ENCODE peak calls at places on chromosomes 16 and 17, in nine cellular contexts. D is tibial nerve, V is neural crest cell, R is HCT116, O is psoas muscle, A is transverse colon, K is IMR-90, J is astrocyte of the cerebellum, F is GM12865. B is an unnamed sample.
A peak's percentile ranks its signal among the peaks of the same experiment; 100 is the strongest.

GRCh38 chr17:74028717-74029116 is 174.8 kb upstream of the RPL38 start:
- DNase-seq in D (no peak), J (no peak), K (no peak), O (no peak), R (no peak), V (no peak), F (no peak), A (no peak), B (no peak)

GRCh38 chr17:42514279-42514678 is 21.8 kb upstream of the NAGLU start:
- DNase-seq in F (no peak), V (no peak), J (no peak), R (no peak), A (no peak), O (no peak), D (no peak), K (no peak), B (no peak)

GRCh38 chr17:36731806-36732205 is 130.4 kb downstream of the MRM1 start:
- DNase-seq in D (no peak), V (no peak), J (no peak), F (no peak), R (no peak), O (no peak), A (no peak), K (no peak), B (no peak)

GRCh38 chr16:78896280-78896679 is 704.3 kb downstream of the MAF start:
- DNase-seq in A (no peak), R (no peak), D (no peak), O (no peak), K (no peak), V (no peak), F (no peak), J (no peak), B (no peak)

GRCh38 chr16:3698941-3699340 is 18.4 kb downstream of the TRAP1 start:
- DNase-seq in O (no peak), V (no peak), A (no peak), D (no peak), K (peak; percentile 9), R (no peak), J (no peak), F (no peak), B (no peak)

GRCh38 chr16:14168146-14168545 is 97.0 kb downstream of the MRTFB start:
- DNase-seq in J (peak; percentile 6), O (no peak), D (no peak), A (no peak), R (no peak), F (no peak), K (no peak), V (no peak), B (no peak)

GRCh38 chr16:11201498-11202259 is 54.3 kb downstream of the SOCS1 start:
- DNase-seq in R (peak; percentile 86), K (peak; percentile 93), D (no peak), A (no peak), J (no peak), F (peak; percentile 36), V (no peak), O (no peak), B (no peak)

GRCh38 chr17:61009619-61010018 is 332.0 kb downstream of the BCAS3 start:
- DNase-seq in V (no peak), K (peak; percentile 42), O (no peak), R (no peak), J (peak; percentile 9), A (no peak), F (peak; percentile 73), D (no peak), B (no peak)

DNA sequence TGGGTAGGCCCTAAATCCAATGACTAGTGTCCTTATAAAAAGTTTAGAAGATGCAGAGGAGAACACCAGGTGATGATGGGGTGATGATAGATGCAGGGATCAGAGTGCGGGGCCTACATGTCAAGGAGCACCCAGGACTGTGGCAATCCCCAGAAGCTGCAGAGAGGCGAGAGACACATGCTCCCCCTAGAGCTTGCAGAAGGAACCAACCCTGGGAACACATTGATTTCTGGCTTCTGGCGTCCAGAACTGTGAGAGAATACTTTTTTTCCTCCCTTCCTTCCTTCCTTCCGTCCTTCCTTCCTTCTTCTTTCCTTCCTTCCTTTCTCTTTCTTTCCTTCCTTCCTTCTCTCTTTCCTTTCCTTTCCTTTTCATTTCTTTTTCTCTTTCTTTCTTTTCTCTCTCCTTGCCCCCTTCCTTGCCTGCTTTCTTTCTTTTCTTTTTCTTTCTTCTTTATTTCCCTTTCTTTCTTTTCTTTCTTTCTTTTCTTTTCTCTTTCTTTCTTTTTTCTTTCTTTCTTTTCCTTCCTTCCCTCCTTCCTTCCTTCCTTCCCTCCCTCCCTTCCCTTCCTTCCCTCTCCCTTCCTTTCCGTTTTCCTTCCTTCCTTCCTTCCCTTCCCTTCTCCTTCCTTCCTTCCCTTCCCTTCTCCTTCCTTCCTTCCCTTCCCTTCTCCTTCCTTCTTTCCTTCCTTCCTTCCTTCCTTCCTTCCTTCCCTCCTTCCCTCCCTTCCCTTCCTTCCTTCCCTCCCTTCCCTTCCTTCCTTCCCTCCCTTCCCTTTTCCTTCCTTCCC is 134.3 kb downstream of the HAPSTR1 start:
- DNase-seq in F (peak; percentile 28), A (no peak), J (no peak), O (no peak), R (peak; percentile 12), D (no peak), V (no peak), K (no peak), B (no peak)
- TF ChIP-seq CTCF in F (peak; percentile 48), A (peak; percentile 14), J (peak; percentile 27), O (peak; percentile 4), R (peak; percentile 70), D (no peak), V (peak; percentile 50), K (peak; percentile 22), B (peak; percentile 21)

GRCh38 chr17:29930399-29931010 is 477 bp upstream of the SSH2 start:
- DNase-seq in K (peak; percentile 41), R (no peak), V (peak; percentile 14), A (peak; percentile 13), D (no peak), F (peak; percentile 7), O (no peak), J (no peak), B (no peak)

GRCh38 chr17:29927546-29927945 is 2.5 kb downstream of the SSH2 start:
- DNase-seq in R (no peak), O (no peak), A (no peak), J (no peak), D (no peak), V (no peak), K (no peak), F (no peak), B (no peak)

GRCh38 chr17:29929006-29929543 is 953 bp downstream of the SSH2 start:
- DNase-seq in O (no peak), R (no peak), A (peak; percentile 56), D (no peak), F (peak; percentile 51), J (no peak), V (peak; percentile 4), K (no peak), B (no peak)

GRCh38 chr17:29931253-29931932 is 1.4 kb upstream of the SSH2 start:
- DNase-seq in J (peak; percentile 62), F (peak; percentile 94), R (peak; percentile 82), A (peak; percentile 70), K (peak; percentile 78), V (peak; percentile 47), D (peak; percentile 53), O (peak; percentile 32), B (no peak)

DNA sequence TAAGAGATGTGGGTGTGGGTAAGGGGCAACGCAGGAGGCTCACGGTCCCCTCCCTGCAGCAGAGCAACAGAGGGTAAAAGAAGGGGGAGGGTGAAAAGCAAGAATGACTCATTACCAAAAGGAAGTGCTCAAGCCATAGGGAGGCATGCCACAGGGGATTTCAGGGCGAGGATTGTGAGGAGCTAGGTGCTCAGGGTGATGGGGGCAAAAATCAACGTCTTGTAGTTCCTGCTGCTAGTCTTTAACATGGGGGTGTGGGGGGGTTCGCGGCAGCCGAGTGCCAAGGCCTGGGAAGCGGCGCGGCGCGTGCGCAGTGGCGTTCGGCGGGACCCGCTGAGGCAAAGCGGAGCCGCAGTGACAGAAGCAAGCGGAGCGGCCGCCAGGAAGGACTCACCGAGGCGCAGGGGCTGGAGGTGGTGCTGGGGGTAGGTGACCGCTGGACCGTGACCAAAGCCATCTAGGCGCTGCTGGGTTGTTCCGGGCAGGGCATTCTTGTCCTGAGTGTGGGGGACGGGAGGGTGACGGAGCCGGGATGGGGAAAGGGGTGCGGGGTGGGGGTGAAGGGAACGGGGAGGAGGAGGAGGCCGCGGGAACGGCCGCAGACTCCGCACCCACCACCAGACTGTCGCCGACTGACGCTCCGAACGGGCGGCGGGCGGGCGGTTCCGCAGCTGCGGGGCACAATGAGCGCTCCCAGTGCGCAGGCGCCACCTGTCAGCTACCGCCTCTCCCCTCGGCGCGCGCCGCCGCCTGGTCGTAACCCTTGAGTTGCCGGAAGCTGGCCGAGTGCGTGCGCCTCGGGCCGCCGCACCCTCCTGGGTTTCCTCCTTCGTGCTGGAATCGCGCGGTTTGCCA is at the start of gene SSH2:
- DNase-seq in D (peak; percentile 55), V (peak; percentile 77), J (no peak), R (peak; percentile 60), O (peak; percentile 89), K (peak; percentile 73), A (peak; percentile 94), F (peak; percentile 96), B (peak; percentile 94)
- TF ChIP-seq CTCF in D (peak; percentile 8), V (no peak), J (no peak), R (no peak), O (no peak), K (no peak), A (no peak), F (no peak), B (no peak)

DNA sequence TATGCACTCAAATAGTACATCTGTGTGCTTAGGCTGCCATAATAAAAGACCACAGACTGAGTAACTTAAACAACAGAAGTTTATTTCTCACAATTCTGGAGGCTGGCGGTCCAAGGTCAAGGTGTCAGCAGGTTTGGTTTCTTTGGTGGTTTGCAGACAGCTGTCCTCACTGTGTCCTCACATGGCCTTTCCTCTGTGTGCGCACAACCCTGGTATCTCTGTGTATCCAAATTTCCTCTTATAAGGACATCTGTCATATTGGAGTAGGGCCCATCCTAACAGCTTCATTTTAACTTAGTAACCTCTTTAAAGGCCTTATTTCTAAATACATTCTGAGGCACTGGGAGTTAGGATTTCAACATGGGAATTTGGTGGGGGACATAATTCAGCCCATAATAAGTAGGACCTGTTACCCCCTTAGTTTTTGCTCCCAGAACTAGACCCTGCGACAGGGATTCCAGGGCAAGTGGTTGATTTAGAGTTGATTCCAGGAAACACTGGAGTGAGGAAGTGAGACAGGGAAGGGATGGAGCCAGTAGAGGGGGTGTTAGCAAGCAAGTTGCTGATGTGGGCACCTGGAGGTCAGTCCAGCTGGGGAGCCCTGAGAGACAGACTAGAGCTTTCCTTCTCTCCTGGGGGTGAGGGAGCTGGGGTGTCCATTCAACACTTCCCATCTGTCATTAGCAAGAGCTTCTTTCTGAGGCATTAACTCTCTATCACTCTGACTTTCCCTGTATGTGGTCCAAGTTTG is 10.9 kb upstream of the ALKBH5 start:
- DNase-seq in R (no peak), A (no peak), O (no peak), D (no peak), K (peak; percentile 46), J (no peak), V (no peak), F (no peak), B (no peak)
- TF ChIP-seq CTCF in R (no peak), A (no peak), O (no peak), D (no peak), K (no peak), J (no peak), V (no peak), F (no peak), B (no peak)

GRCh38 chr16:50617630-50618184 is 63.4 kb downstream of the SNX20 start:
- DNase-seq in F (no peak), V (no peak), R (no peak), J (no peak), O (no peak), K (no peak), D (no peak), A (no peak), B (no peak)

GRCh38 chr16:50616386-50616785 is 64.7 kb downstream of the SNX20 start:
- DNase-seq in K (no peak), R (no peak), V (no peak), O (no peak), J (no peak), A (no peak), D (no peak), F (no peak), B (no peak)

GRCh38 chr16:50614956-50615727 is 66.0 kb downstream of the SNX20 start:
- DNase-seq in D (no peak), A (no peak), V (no peak), F (no peak), J (no peak), R (no peak), O (no peak), K (no peak), B (no peak)

GRCh38 chr16:50616883-50617629 is 64.1 kb downstream of the SNX20 start:
- DNase-seq in V (no peak), R (no peak), O (no peak), A (no peak), D (no peak), K (no peak), F (no peak), J (no peak), B (no peak)

DNA sequence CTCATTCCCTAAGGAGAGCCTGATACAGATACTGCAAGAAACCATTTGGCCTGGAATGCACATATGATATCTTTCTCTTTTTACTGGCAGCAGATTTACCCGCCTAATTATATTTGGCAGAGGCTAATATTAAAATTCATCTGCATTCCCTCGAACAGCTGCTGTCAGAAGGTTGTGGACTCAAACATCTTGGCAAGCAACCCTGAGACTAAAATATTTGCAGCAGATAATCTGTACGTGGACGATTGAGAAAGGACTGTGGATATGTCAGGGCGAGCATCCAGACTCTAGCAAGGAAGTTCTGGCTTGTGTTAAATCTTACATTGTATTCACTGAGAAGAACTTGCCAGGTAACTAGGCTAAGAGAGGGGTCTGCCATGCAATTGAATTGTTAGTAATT is 65.2 kb downstream of the SNX20 start:
- DNase-seq in K (no peak), F (no peak), J (no peak), V (no peak), A (no peak), O (no peak), D (no peak), R (no peak), B (no peak)
- TF ChIP-seq CTCF in K (no peak), F (no peak), J (no peak), V (no peak), A (no peak), O (no peak), D (no peak), R (no peak), B (no peak)

B was measured in osteocyte.